ENCODE peak calls at places on chromosomes 3 and 15, in four cellular contexts. L, O, P and Z are unnamed samples. For H3K4me1, the result is how much of the 10 kb centered on the place peaks cover.

GRCh38 chr3:12454076-12454807 is 30.0 kb upstream of the TSEN2 start:
- DNase-seq in L (no peak), O (no peak), P (no peak), Z (no peak)

GRCh38 chr15:40768492-40769309 is 1.1 kb upstream of the C15orf62 start:
- DNase-seq in L (no peak), O (no peak), P (no peak), Z (no peak)

GRCh38 chr15:94265009-94265408 is 33.6 kb downstream of the MCTP2 start:
- DNase-seq in L (no peak), O (no peak), P (no peak), Z (no peak)

GRCh38 chr3:158863247-158863646 is 61.4 kb downstream of the MFSD1 start:
- DNase-seq in L (no peak), O (no peak), P (no peak), Z (no peak)

GRCh38 chr3:48429416-48430358 is at the start of gene PLXNB1:
- DNase-seq in L (peak), O (no peak), P (no peak), Z (peak)

GRCh38 chr15:99507732-99508571 is 57.8 kb upstream of the MEF2A start:
- DNase-seq in L (no peak), O (no peak), P (no peak), Z (no peak)

GRCh38 chr3:55162031-55162784 is 234.3 kb upstream of the LRTM1 start:
- DNase-seq in L (no peak), O (peak), P (no peak), Z (no peak)

GRCh38 chr3:41265011-41265545 is 65.8 kb downstream of the CTNNB1 start:
- DNase-seq in L (no peak), O (no peak), P (peak), Z (no peak)

GRCh38 chr3:12663311-12663935 is 494 bp downstream of the RAF1 start:
- DNase-seq in L (peak), O (no peak), P (no peak), Z (no peak)

GRCh38 chr15:61929452-61929851 is 130.8 kb downstream of the VPS13C start:
- DNase-seq in L (no peak), O (no peak), P (no peak), Z (no peak)

GRCh38 chr3:62261121-62261520 is 112.2 kb downstream of the FEZF2 start:
- DNase-seq in L (no peak), O (no peak), P (no peak), Z (no peak)

GRCh38 chr3:50603261-50604109 is 8.1 kb downstream of the CISH start:
- DNase-seq in L (no peak), O (no peak), P (no peak), Z (no peak)

GRCh38 chr3:129610276-129610675 is 3.8 kb upstream of the PLXND1 start:
- DNase-seq in L (no peak), O (no peak), P (no peak), Z (no peak)

GRCh38 chr3:138945646-138946553 is 1.0 kb downstream of the FOXL2 start:
- DNase-seq in L (peak), O (no peak), P (no peak), Z (no peak)

GRCh38 chr3:40878464-40878905 is 320.8 kb upstream of the CTNNB1 start:
- DNase-seq in L (no peak), O (no peak), P (no peak), Z (no peak)

GRCh38 chr15:101022306-101022705 is 103.1 kb downstream of the LRRK1 start:
- DNase-seq in L (no peak), O (no peak), P (no peak), Z (peak)

GRCh38 chr3:112499328-112499727 is at the start of gene BTLA:
- DNase-seq in L (no peak), O (peak), P (no peak), Z (no peak)

GRCh38 chr3:72120806-72121778 is 336.1 kb upstream of the PROK2 start:
- DNase-seq in L (no peak), O (peak), P (no peak), Z (no peak)

GRCh38 chr3:57746156-57747125 is 9.7 kb upstream of the SLMAP start:
- DNase-seq in L (no peak), O (no peak), P (no peak), Z (no peak)

GRCh38 chr15:58222698-58223097 is 84.5 kb downstream of the AQP9 start:
- DNase-seq in L (peak), O (no peak), P (no peak), Z (no peak)

GRCh38 chr15:53978248-53978906 is at the start of gene UNC13C:
- DNase-seq in L (no peak), O (no peak), P (no peak), Z (peak)

GRCh38 chr3:52453496-52454234 is at the start of gene TNNC1:
- DNase-seq in L (no peak), O (no peak), P (no peak), Z (no peak)

GRCh38 chr3:53773586-53774368 is 72.4 kb downstream of the CHDH start:
- DNase-seq in L (no peak), O (peak), P (no peak), Z (no peak)

GRCh38 chr3:24058940-24059705 is 114.0 kb downstream of the NR1D2 start:
- DNase-seq in L (no peak), O (no peak), P (no peak), Z (no peak)

GRCh38 chr15:80121546-80121945 is 31.3 kb upstream of the FAH start:
- DNase-seq in L (no peak), O (no peak), P (no peak), Z (no peak)

GRCh38 chr3:195705081-195705991 is 15.4 kb upstream of the MUC20 start:
- DNase-seq in L (peak), O (no peak), P (no peak), Z (no peak)

GRCh38 chr3:195703776-195704175 is 17.0 kb upstream of the MUC20 start:
- DNase-seq in L (no peak), O (no peak), P (no peak), Z (no peak)

GRCh38 chr3:195708066-195708465 is 12.7 kb upstream of the MUC20 start:
- DNase-seq in L (no peak), O (no peak), P (no peak), Z (no peak)

GRCh38 chr3:195701042-195701910 is 19.5 kb upstream of the MUC20 start:
- DNase-seq in L (peak), O (no peak), P (no peak), Z (no peak)

DNA sequence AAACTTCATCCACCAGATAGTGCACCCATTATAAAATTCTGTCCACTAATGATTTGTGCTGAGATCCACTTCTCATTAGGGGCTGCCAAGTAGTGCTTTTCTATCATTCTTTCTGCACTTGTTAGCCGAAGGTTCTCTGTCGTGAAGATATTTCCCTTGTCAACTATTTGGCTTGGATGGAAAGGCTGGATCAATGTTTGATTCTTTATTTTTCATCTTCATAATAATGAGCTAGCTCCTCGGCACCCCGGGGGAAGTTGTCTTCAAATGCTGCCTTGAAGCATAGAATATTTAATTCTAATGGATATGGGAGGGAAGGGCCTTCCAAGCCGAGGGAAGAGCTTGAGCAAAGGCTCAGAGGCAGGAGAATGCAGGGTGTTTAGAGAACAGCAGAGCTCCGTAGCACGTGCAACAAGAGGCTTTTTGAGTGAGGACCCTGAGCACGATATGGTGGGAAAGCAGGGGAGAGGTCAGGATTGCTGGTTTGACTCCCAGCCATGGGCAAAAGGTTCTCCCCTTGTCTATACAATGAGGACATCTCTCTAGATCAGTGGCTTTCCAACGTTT is 16.3 kb upstream of the MUC20 start:
- DNase-seq in L (peak), O (no peak), P (no peak), Z (no peak)
- TF ChIP-seq EGR1 in L (no peak), O (no peak), P (no peak), Z (no peak)

DNA sequence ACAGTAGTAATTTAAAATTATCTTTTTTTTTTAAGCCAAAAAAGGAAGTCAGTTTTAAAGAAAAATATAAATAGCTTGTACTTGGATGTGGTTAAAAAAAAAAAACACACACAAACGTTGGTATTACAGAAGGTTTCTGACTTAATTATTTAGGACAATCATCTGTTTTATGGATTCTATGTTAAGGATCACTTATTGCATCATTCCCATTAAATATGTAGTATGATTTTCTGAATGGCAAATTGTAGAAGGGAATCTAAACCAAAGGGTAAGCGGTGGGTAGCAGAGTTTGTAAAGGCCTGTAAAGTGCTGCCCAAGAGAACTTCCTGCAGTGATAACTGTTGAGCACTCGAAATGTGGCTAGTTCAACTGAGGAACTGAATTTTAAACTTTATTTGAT is 8.0 kb downstream of the SENP2 start:
- DNase-seq in L (no peak), O (no peak), P (no peak), Z (no peak)
- H3K4me1 ChIP-seq in L (under half), O (under half), P (under half), Z (under half)

GRCh38 chr15:63752979-63753378 is 80.8 kb downstream of the HERC1 start:
- DNase-seq in L (no peak), O (no peak), P (no peak), Z (no peak)

GRCh38 chr15:63755162-63755561 is 78.6 kb downstream of the HERC1 start:
- DNase-seq in L (no peak), O (no peak), P (no peak), Z (no peak)

GRCh38 chr15:63749330-63749942 is 84.3 kb downstream of the HERC1 start:
- DNase-seq in L (no peak), O (no peak), P (no peak), Z (no peak)

GRCh38 chr15:63752075-63752684 is 81.6 kb downstream of the HERC1 start:
- DNase-seq in L (peak), O (peak), P (peak), Z (no peak)
- TF ChIP-seq EGR1 in L (no peak), O (no peak), P (no peak), Z (no peak)

DNA sequence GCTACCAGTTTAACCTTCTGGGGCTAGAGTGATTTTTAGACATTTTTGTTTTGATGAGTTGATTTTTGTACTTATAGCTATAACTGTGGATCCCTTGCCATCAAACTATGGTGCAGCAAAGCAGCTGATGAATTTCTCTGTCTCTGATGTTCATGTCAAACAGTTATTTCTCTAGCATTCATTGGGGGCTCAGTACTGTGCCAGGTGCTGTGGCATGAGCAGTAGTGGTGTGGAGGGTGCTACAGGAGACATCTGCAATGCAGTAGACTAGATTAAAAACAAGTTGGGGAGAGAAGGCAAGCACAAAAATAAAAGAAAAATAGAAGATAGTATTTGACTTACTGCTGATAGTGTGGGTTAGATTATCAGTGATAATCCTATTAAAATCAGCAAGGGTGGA is 95.3 kb downstream of the AKAP13 start:
- DNase-seq in L (no peak), O (no peak), P (no peak), Z (no peak)
- H3K4me1 ChIP-seq in L (under half), O (under half), P (under half), Z (under half)

GRCh38 chr3:184068344-184068743 is 15.5 kb downstream of the HTR3C start:
- DNase-seq in L (no peak), O (no peak), P (no peak), Z (no peak)

GRCh38 chr3:184066211-184066610 is 13.4 kb downstream of the HTR3C start:
- DNase-seq in L (no peak), O (no peak), P (no peak), Z (no peak)

GRCh38 chr3:184062637-184063036 is 9.8 kb downstream of the HTR3C start:
- DNase-seq in L (no peak), O (no peak), P (no peak), Z (no peak)

DNA sequence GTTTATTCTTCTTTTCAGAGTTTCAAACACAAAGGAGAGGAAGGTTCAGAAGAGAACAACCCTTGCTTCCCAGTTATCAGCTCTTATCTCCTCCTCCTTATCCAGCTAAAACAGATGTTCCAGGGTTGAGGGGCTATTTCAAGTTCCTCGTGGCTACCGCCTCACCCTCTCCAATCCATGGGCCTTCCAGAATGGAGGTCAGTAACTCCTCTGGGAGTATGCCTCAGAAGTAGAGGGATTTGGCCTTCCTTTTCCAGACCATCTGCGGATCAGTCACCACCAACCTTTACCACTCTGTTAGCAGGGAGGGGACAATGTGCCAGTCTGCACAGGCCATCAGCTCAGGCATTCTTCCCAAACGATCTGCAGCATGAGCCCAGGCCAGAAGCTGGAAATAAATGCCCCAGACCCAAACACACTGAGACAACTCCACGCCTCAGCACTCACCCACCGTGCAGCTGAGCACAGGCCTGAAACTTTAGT is 14.8 kb downstream of the HTR3C start:
- DNase-seq in L (peak), O (no peak), P (no peak), Z (no peak)
- TF ChIP-seq EGR1 in L (no peak), O (no peak), P (no peak), Z (no peak)

GRCh38 chr15:26767169-26767670 is 5.6 kb downstream of the GABRB3 start:
- DNase-seq in L (no peak), O (no peak), P (no peak), Z (peak)
- H3K4me1 ChIP-seq in L (under half), O (under half), P (under half), Z (under half)